ENCODE peak calls at places on chromosomes 4 and X, in seven cellular contexts. K, S, I, D, U, X and Z are unnamed samples. For H3K36me3, the result is how much of the 10 kb centered on the place peaks cover.

GRCh38 chrX:12013220-12013619 is 125.1 kb upstream of the FRMPD4 start:
- DNase-seq in K (no peak), S (no peak), I (no peak), D (peak), U (no peak), X (no peak), Z (peak)

GRCh38 chr4:10198365-10198764 is 81.8 kb upstream of the WDR1 start:
- DNase-seq in K (no peak), S (no peak), I (no peak), D (no peak), U (no peak), X (no peak), Z (no peak)

GRCh38 chr4:177396352-177396751 is 45.9 kb downstream of the AGA start:
- DNase-seq in K (no peak), S (no peak), I (no peak), D (no peak), U (no peak), X (no peak), Z (no peak)

GRCh38 chr4:25783943-25784342 is 78.8 kb downstream of the SEL1L3 start:
- DNase-seq in K (no peak), S (no peak), I (no peak), D (no peak), U (no peak), X (no peak), Z (no peak)

GRCh38 chrX:107654778-107655761 is 26.8 kb downstream of the PRPS1 start:
- DNase-seq in K (peak), S (peak), I (peak), D (peak), U (peak), X (peak), Z (peak)

GRCh38 chr4:12875640-12876243 is 608.4 kb downstream of the RAB28 start:
- DNase-seq in K (peak), S (no peak), I (no peak), D (no peak), U (no peak), X (no peak), Z (no peak)

GRCh38 chrX:81261576-81261975 is 59.7 kb downstream of the SH3BGRL start:
- DNase-seq in K (no peak), S (no peak), I (no peak), D (peak), U (no peak), X (no peak), Z (no peak)

GRCh38 chrX:48826876-48827653 is 752 bp downstream of the ERAS start:
- DNase-seq in K (no peak), S (no peak), I (no peak), D (no peak), U (no peak), X (no peak), Z (peak)

GRCh38 chrX:148670277-148670676 is 169.9 kb downstream of the AFF2 start:
- DNase-seq in K (no peak), S (no peak), I (no peak), D (no peak), U (no peak), X (no peak), Z (no peak)
- H3K36me3 ChIP-seq in K (under half), S (under half), I (under half), D (under half), U (under half), X (under half), Z (under half)

GRCh38 chr4:1354136-1354982 is 7.4 kb downstream of the UVSSA start:
- DNase-seq in K (no peak), S (no peak), I (no peak), D (no peak), U (no peak), X (no peak), Z (no peak)
- H3K36me3 ChIP-seq in K (under half), S (under half), I (under half), D (under half), U (under half), X (under half), Z (under half)

GRCh38 chr4:52862605-52863236 is 604 bp downstream of the RASL11B start:
- DNase-seq in K (no peak), S (no peak), I (no peak), D (no peak), U (peak), X (no peak), Z (no peak)
- H3K36me3 ChIP-seq in K (under half), S (under half), I (under half), D (under half), U (under half), X (under half), Z (under half)

DNA sequence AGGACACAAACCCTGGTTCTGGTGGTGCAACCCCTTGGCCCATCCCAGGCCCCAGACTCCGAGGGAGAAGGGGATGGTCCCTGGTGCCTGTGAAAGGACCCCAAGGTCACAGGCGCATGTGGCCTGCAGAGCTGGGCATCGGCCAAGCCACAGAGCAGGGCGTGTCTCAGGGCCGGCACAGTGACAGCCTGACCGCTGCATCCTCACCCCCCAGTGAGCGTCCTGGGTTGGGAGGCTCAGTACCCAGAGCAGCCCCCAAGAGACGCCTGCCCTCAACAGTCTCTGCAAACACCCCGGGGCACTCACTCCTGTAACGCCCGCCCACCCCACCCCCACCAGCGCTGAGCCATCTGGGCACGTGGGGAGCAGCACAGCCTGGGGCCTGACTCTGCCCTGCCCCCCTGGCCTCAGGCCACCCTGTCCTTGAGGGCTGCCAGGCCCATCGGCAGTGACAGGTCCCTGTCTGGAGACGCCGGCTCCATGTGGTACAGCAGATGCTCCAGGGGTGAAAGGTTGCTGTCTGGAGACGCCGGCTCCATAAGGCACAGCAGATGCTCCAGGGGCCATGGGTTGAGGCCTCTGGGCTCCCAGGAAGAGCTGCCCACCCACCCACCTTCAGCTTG is 24.5 kb upstream of the CPLX1 start:
- DNase-seq in K (no peak), S (no peak), I (peak), D (no peak), U (no peak), X (no peak), Z (peak)
- H3K36me3 ChIP-seq in K (under half), S (under half), I (under half), D (under half), U (under half), X (under half), Z (under half)

DNA sequence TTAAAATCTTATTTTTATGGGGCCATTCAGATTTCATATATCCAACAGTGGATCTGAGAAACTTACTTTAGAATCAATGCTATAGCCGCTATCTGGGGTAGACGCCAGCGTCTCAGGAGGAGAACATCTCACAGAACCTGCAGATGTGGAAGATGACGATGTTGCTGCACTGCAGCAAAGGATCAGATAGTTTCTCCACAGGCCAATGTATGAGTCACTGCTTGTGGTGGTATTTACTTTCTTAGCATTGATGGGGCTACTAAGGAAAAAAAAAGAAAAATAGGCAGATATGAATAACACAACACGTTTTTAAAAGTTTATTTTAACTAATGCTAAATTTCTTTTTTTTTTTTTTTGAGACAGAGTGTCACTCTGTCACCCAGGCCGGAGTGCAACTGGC is 85.9 kb downstream of the ZAR1 start:
- DNase-seq in K (no peak), S (no peak), I (no peak), D (peak), U (no peak), X (no peak), Z (no peak)
- H3K36me3 ChIP-seq in K (under half), S (under half), I (under half), D (under half), U (under half), X (under half), Z (under half)